ENCODE peak calls at places on chromosomes 11 and 22, in four cellular contexts. R is K562, M is HepG2, K is GM23338. F is an unnamed sample.

GRCh38 chr11:41431784-41432183 is 27.7 kb downstream of the LRRC4C start:
- DNase-seq in M (peak), K (peak), R (peak), F (no peak)

GRCh38 chr22:34105461-34106062 is 185.3 kb upstream of the LARGE1 start:
- DNase-seq in R (no peak), M (peak), K (peak), F (peak)

GRCh38 chr11:66842896-66843775 is at the start of gene RCE1:
- DNase-seq in R (peak), M (peak), K (peak), F (peak)

GRCh38 chr22:48693377-48694135 is 1134.1 kb downstream of the BRD1 start:
- DNase-seq in K (no peak), M (peak), R (no peak), F (no peak)

GRCh38 chr11:119316729-119317591 is at the start of gene MCAM:
- DNase-seq in M (peak), R (peak), K (peak), F (no peak)

GRCh38 chr22:29716814-29717213 is 3.0 kb upstream of the CABP7 start:
- DNase-seq in M (peak), R (peak), K (peak), F (no peak)

GRCh38 chr11:123517559-123518364 is 87.7 kb downstream of the GRAMD1B start:
- DNase-seq in K (no peak), M (no peak), R (no peak), F (no peak)

GRCh38 chr11:1533342-1533725 is 38.7 kb downstream of the DUSP8 start:
- DNase-seq in M (no peak), K (no peak), R (no peak), F (no peak)

GRCh38 chr11:75301602-75302345 is 49.7 kb downstream of the ARRB1 start:
- DNase-seq in M (no peak), R (no peak), K (no peak), F (no peak)

GRCh38 chr11:64444838-64445441 is 86.0 kb downstream of the RPS6KA4 start:
- DNase-seq in K (peak), R (peak), M (no peak), F (peak)

GRCh38 chr11:8326337-8326736 is 62.7 kb upstream of the LMO1 start:
- DNase-seq in K (no peak), R (no peak), M (no peak), F (no peak)

GRCh38 chr11:8328231-8328794 is 64.6 kb upstream of the LMO1 start:
- DNase-seq in R (no peak), M (no peak), K (no peak), F (no peak)

GRCh38 chr11:8328848-8329330 is 65.2 kb upstream of the LMO1 start:
- DNase-seq in K (peak), M (peak), R (peak), F (peak)

GRCh38 chr11:8329336-8329735 is 65.7 kb upstream of the LMO1 start:
- DNase-seq in M (no peak), R (no peak), K (no peak), F (no peak)

GRCh38 chr11:8327761-8328192 is 64.1 kb upstream of the LMO1 start:
- DNase-seq in K (no peak), M (no peak), R (no peak), F (no peak)
- TF ChIP-seq JUNB in K (no peak), M (no peak), R (no peak), F (no peak)

DNA sequence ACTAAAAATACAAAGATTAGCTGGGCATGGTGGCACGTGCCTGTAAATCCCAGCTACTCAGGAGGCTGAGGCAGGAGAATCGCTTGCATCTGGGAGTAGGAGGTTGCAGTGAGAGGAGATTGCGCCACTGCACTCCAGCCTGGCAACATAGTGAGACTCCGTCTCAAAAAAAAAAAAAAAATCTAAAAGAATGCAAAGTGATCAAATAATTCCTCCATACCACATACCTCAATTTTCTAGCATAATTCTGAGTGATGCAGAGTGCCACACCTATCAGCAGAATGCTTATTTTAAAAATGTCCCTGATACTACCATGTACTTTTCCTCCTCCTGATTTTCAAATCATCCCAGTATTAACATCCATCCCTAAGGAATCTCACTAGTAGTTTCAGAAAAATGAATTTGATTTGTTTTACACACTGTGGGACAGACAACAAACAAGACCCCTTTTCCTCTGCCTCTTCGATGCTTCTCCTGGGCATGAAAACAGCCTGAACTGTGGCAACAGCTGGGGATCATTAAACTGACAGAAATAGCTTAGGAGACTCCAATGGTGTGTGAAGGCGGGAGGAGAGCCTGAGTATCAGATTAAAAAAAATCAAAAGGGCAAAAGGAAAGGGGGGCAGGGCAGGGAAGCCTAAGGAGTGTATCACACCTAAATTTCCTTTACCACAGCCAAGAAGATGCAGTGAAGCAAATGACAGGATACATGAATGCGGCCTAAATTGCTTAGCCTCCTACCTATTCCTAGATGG is 114.7 kb downstream of the SGSM3 start:
- DNase-seq in K (no peak), M (no peak), R (no peak), F (no peak)
- TF ChIP-seq JUNB in K (no peak), M (no peak), R (no peak), F (no peak)

GRCh38 chr22:49810363-49811013 is 17.2 kb downstream of the BRD1 start:
- DNase-seq in M (no peak), R (no peak), K (no peak), F (no peak)
- TF ChIP-seq JUNB in M (no peak), R (no peak), K (no peak), F (no peak)

DNA sequence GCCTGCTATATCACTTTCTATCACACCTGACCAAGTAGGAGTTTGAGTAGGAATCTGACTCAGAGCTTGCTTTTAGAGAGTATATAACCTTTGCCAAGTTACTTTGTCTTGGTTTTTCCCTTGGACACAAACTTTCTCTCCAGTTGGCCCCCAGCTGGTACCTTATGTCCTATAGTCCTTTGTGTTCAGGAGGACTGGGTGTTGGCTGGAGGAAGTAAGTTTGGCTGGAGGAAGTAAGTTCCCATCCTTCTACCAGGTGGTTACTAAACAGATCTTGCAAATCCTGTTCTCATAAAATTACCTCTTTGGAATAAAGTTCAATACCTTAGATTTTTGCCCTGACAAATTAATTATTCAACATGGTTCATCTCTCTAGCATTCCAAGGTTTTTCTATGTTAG is 37.2 kb downstream of the SPON1 start:
- DNase-seq in M (no peak), K (no peak), R (no peak), F (no peak)
- TF ChIP-seq JUNB in M (no peak), K (no peak), R (no peak), F (no peak)

GRCh38 chr11:94048310-94048709 is 27.2 kb downstream of the HEPHL1 start:
- DNase-seq in K (no peak), M (no peak), R (no peak), F (no peak)
- TF ChIP-seq JUNB in K (no peak), M (no peak), R (no peak), F (no peak)

GRCh38 chr22:20624161-20624616 is 116.8 kb downstream of the MED15 start:
- DNase-seq in K (no peak), R (no peak), M (no peak), F (no peak)
- TF ChIP-seq JUNB in K (no peak), R (no peak), M (no peak), F (no peak)

F was measured in A549.